ENCODE peak calls at places on chromosomes 2 and 18, in five cellular contexts. One of them, this sample, is unnamed.

GRCh38 chr2:10412380-10412779 is 35.7 kb downstream of the ODC1 start:
- DNase-seq in OCI-LY7: peak
- DNase-seq in GM23248: peak
- DNase-seq in neural progenitor cell: peak
- DNase-seq in right lobe of liver: no peak
- DNase-seq in this sample: no peak

GRCh38 chr18:41391616-41392610 is 563.1 kb upstream of the PIK3C3 start:
- DNase-seq in neural progenitor cell: peak
- DNase-seq in GM23248: peak
- DNase-seq in right lobe of liver: peak
- DNase-seq in OCI-LY7: no peak
- DNase-seq in this sample: no peak

GRCh38 chr18:45066868-45067267 is 386.2 kb downstream of the SETBP1 start:
- DNase-seq in GM23248: peak
- DNase-seq in neural progenitor cell: no peak
- DNase-seq in OCI-LY7: no peak
- DNase-seq in right lobe of liver: no peak
- DNase-seq in this sample: peak

GRCh38 chr2:11071939-11072338 is 83.3 kb upstream of the SLC66A3 start:
- DNase-seq in OCI-LY7: no peak
- DNase-seq in GM23248: no peak
- DNase-seq in right lobe of liver: no peak
- DNase-seq in neural progenitor cell: no peak
- DNase-seq in this sample: no peak

GRCh38 chr2:220999351-220999750 is 572.8 kb downstream of the EPHA4 start:
- DNase-seq in OCI-LY7: no peak
- DNase-seq in GM23248: peak
- DNase-seq in neural progenitor cell: no peak
- DNase-seq in right lobe of liver: no peak
- DNase-seq in this sample: no peak

GRCh38 chr2:84486436-84487115 is 27.5 kb upstream of the SUCLG1 start:
- DNase-seq in neural progenitor cell: no peak
- DNase-seq in right lobe of liver: no peak
- DNase-seq in GM23248: peak
- DNase-seq in OCI-LY7: no peak
- DNase-seq in this sample: no peak

GRCh38 chr2:8119782-8120551 is 561.9 kb upstream of the ID2 start:
- DNase-seq in neural progenitor cell: peak
- DNase-seq in OCI-LY7: no peak
- DNase-seq in GM23248: peak
- DNase-seq in right lobe of liver: no peak
- DNase-seq in this sample: no peak

GRCh38 chr2:523698-524270 is 153.4 kb downstream of the TMEM18 start:
- DNase-seq in right lobe of liver: no peak
- DNase-seq in neural progenitor cell: no peak
- DNase-seq in GM23248: no peak
- DNase-seq in OCI-LY7: no peak
- DNase-seq in this sample: no peak

GRCh38 chr2:232502901-232503791 is 15.5 kb upstream of the ECEL1 start:
- DNase-seq in GM23248: peak
- DNase-seq in neural progenitor cell: peak
- DNase-seq in OCI-LY7: no peak
- DNase-seq in right lobe of liver: peak
- DNase-seq in this sample: no peak

GRCh38 chr2:115118306-115118705 is 675.9 kb downstream of the DPP10 start:
- DNase-seq in GM23248: no peak
- DNase-seq in right lobe of liver: no peak
- DNase-seq in neural progenitor cell: no peak
- DNase-seq in OCI-LY7: no peak
- DNase-seq in this sample: no peak

GRCh38 chr18:10406172-10406663 is 48.2 kb upstream of the APCDD1 start:
- DNase-seq in right lobe of liver: no peak
- DNase-seq in OCI-LY7: no peak
- DNase-seq in GM23248: no peak
- DNase-seq in neural progenitor cell: peak
- DNase-seq in this sample: no peak

GRCh38 chr2:237733677-237734300 is 64.8 kb upstream of the RBM44 start:
- DNase-seq in OCI-LY7: no peak
- DNase-seq in right lobe of liver: peak
- DNase-seq in neural progenitor cell: no peak
- DNase-seq in GM23248: no peak
- DNase-seq in this sample: no peak

GRCh38 chr2:183010112-183010511 is 28.1 kb downstream of the NCKAP1 start:
- DNase-seq in OCI-LY7: no peak
- DNase-seq in GM23248: peak
- DNase-seq in neural progenitor cell: peak
- DNase-seq in right lobe of liver: no peak
- DNase-seq in this sample: peak

GRCh38 chr2:229835601-229836283 is 86.1 kb downstream of the TRIP12 start:
- DNase-seq in GM23248: peak
- DNase-seq in right lobe of liver: no peak
- DNase-seq in neural progenitor cell: no peak
- DNase-seq in OCI-LY7: no peak
- DNase-seq in this sample: no peak

GRCh38 chr2:180660207-180660606 is 320.2 kb upstream of the UBE2E3 start:
- DNase-seq in right lobe of liver: no peak
- DNase-seq in neural progenitor cell: no peak
- DNase-seq in GM23248: no peak
- DNase-seq in OCI-LY7: no peak
- DNase-seq in this sample: no peak

GRCh38 chr2:63735931-63736820 is 105.5 kb upstream of the UGP2 start:
- DNase-seq in neural progenitor cell: no peak
- DNase-seq in OCI-LY7: no peak
- DNase-seq in GM23248: peak
- DNase-seq in right lobe of liver: no peak
- DNase-seq in this sample: no peak

GRCh38 chr18:76835380-76835779 is 13.0 kb downstream of the ZNF236 start:
- DNase-seq in right lobe of liver: no peak
- DNase-seq in OCI-LY7: no peak
- DNase-seq in GM23248: no peak
- DNase-seq in neural progenitor cell: no peak
- DNase-seq in this sample: no peak

GRCh38 chr2:120720176-120720575 is 15.5 kb upstream of the GLI2 start:
- DNase-seq in OCI-LY7: no peak
- DNase-seq in right lobe of liver: no peak
- DNase-seq in neural progenitor cell: no peak
- DNase-seq in GM23248: no peak
- DNase-seq in this sample: no peak

DNA sequence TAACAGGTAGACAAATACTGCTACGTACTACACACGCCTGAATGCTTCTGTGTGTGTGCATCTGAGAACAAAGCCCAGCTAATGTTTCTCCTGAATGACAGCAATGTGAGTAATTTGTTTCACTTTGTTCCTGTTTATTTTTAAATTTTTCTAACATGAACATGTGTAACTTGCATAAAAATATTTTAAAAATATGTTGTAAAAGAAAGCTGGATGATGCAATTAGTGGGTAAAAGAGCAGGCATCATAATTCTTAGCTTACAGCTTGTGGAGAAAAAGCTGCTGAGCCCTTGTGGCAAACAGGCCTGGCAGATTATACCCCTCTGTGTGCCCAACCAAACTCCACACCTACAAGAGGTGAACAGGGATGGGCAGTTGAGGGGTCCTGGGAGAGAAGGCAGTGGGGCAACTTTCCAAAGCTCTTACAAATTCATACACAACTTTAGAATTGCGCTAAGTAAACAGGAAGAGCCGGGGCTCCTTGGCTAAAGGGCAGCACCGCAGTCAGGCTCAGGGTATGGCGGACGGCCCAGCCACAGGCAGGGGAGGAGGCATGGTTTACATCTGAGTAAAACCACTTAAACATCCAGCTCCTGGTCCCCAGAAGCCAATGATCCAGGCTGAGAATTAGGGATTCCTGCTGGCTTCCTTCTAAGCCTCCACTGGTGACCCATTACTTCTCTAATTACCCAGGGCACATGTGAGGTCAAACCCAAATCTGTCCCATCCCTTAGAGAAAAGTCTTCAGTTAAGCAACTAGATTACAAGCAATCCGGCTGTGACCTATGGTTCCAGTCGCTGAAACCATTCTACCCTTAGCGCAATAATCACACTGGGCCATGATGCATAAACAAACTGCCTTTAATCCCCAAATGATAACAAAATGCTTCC is 14.0 kb downstream of the PXDN start:
- DNase-seq in neural progenitor cell: peak
- DNase-seq in GM23248: peak
- DNase-seq in OCI-LY7: no peak
- DNase-seq in right lobe of liver: no peak
- DNase-seq in this sample: peak
- H3K27ac ChIP-seq in neural progenitor cell: no peak
- H3K27ac ChIP-seq in GM23248: peak
- H3K27ac ChIP-seq in OCI-LY7: no peak
- H3K27ac ChIP-seq in right lobe of liver: peak
- H3K27ac ChIP-seq in this sample: peak

DNA sequence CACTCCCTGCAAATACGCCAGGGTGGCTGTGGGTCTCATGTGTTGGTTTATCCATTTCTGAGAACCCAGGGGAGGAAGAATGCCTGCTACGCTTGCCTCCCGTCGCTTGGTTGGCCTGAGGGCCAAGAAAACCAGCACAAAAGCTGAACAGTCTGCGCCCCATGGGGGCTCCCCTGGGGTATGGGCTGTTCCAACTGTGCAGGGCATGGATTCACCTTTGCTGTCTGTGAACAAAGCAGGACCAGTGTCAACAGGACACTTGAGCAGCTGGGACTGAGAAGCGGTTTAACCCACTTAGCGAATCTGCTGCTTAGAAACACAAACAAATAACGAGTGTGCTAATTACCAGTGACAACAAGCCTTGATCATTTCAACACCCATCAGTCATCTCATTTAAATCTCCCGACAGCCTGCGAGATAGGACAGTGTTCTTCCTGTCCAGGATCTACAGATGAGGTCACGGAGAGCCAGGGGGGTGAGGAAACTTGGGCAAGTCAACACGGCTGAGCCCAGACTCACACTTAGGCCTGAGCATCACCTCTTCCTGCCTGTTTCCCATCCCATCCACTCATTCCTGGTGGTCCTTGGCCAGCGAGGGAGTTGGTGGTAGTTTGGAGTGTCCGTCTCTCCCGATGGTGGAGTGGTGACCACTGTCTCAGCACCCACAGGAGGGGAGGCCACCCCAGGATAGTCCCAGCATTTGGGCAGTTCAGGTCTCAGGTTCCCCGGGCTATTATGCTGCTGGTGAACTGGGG is 111.6 kb upstream of the HAAO start:
- DNase-seq in OCI-LY7: no peak
- DNase-seq in GM23248: no peak
- DNase-seq in neural progenitor cell: no peak
- DNase-seq in right lobe of liver: no peak
- DNase-seq in this sample: no peak
- H3K27ac ChIP-seq in OCI-LY7: no peak
- H3K27ac ChIP-seq in GM23248: no peak
- H3K27ac ChIP-seq in neural progenitor cell: no peak
- H3K27ac ChIP-seq in right lobe of liver: no peak
- H3K27ac ChIP-seq in this sample: peak

GRCh38 chr2:240259201-240259923 is 118.9 kb upstream of the OTOS start:
- DNase-seq in OCI-LY7: no peak
- DNase-seq in GM23248: no peak
- DNase-seq in neural progenitor cell: no peak
- DNase-seq in right lobe of liver: no peak
- DNase-seq in this sample: peak

GRCh38 chr2:240257940-240258580 is 117.6 kb upstream of the OTOS start:
- DNase-seq in right lobe of liver: no peak
- DNase-seq in OCI-LY7: no peak
- DNase-seq in neural progenitor cell: no peak
- DNase-seq in GM23248: no peak
- DNase-seq in this sample: no peak

GRCh38 chr2:240259924-240260529 is 119.6 kb upstream of the OTOS start:
- DNase-seq in right lobe of liver: no peak
- DNase-seq in GM23248: no peak
- DNase-seq in neural progenitor cell: no peak
- DNase-seq in OCI-LY7: no peak
- DNase-seq in this sample: no peak

GRCh38 chr2:240256704-240257637 is 116.5 kb upstream of the OTOS start:
- DNase-seq in right lobe of liver: no peak
- DNase-seq in OCI-LY7: no peak
- DNase-seq in neural progenitor cell: no peak
- DNase-seq in GM23248: no peak
- DNase-seq in this sample: no peak

GRCh38 chr2:240258685-240259084 is 118.2 kb upstream of the OTOS start:
- DNase-seq in OCI-LY7: no peak
- DNase-seq in GM23248: no peak
- DNase-seq in neural progenitor cell: no peak
- DNase-seq in right lobe of liver: no peak
- DNase-seq in this sample: no peak
- H3K27ac ChIP-seq in OCI-LY7: no peak
- H3K27ac ChIP-seq in GM23248: no peak
- H3K27ac ChIP-seq in neural progenitor cell: no peak
- H3K27ac ChIP-seq in right lobe of liver: no peak
- H3K27ac ChIP-seq in this sample: peak

GRCh38 chr2:236570081-236570979 is 705 bp downstream of the ACKR3 start:
- DNase-seq in neural progenitor cell: peak
- DNase-seq in right lobe of liver: no peak
- DNase-seq in GM23248: peak
- DNase-seq in OCI-LY7: peak
- DNase-seq in this sample: no peak

GRCh38 chr2:236566596-236566995 is 3.0 kb upstream of the ACKR3 start:
- DNase-seq in right lobe of liver: no peak
- DNase-seq in GM23248: no peak
- DNase-seq in neural progenitor cell: no peak
- DNase-seq in OCI-LY7: no peak
- DNase-seq in this sample: no peak

GRCh38 chr2:236568922-236569592 is 568 bp upstream of the ACKR3 start:
- DNase-seq in right lobe of liver: no peak
- DNase-seq in OCI-LY7: no peak
- DNase-seq in neural progenitor cell: no peak
- DNase-seq in GM23248: no peak
- DNase-seq in this sample: no peak

GRCh38 chr2:236569593-236569973 is at the start of gene ACKR3:
- DNase-seq in OCI-LY7: peak
- DNase-seq in GM23248: peak
- DNase-seq in neural progenitor cell: peak
- DNase-seq in right lobe of liver: peak
- DNase-seq in this sample: peak

DNA sequence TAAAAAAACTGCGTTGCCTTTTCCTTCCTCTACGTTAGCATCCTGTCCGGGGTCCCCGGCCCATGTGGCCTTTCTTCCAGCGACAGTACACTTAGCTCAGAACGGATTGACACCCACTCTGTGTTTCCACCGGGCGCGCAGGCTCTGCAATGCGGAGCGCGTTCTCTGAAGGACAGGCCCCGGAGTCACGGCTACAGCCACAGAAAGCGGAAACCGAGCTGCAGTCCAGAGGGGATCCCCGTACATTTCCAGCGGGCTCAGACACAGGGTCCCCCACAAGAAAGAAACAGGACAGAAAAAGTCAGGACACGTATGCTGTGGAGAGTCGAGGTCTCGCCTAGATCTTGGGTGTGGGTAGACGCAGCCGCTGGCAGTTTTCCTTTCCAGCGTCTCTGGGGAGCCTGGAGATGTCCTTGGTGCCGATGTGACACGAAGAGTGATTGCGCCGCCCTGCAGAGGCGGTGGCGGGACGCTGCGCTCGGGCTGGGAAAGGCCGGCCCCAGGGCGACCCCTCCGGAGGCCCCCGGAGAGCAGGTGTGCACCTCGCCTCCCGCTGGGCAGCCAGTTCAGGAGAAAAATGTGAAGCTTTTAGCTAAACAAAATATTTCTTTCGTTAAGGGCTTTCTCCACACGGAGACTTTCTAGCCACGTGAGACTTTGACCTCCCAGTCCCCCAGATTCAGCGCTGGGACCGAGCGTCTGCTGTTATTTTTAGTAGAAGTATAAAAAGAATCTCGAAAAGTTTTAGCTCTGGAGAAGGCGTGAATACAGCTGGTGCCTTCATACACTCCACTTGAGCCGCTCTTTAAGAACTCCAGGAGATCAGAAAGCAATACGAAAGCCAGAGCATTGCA is 1.3 kb upstream of the ACKR3 start:
- DNase-seq in GM23248: peak
- DNase-seq in neural progenitor cell: peak
- DNase-seq in right lobe of liver: peak
- DNase-seq in OCI-LY7: no peak
- DNase-seq in this sample: peak
- H3K27ac ChIP-seq in GM23248: no peak
- H3K27ac ChIP-seq in neural progenitor cell: no peak
- H3K27ac ChIP-seq in right lobe of liver: peak
- H3K27ac ChIP-seq in OCI-LY7: no peak
- H3K27ac ChIP-seq in this sample: peak